ENCODE peak calls at places on chromosomes 7 and 10, in seven cellular contexts. One of them, this sample, is unnamed.

GRCh38 chr10:8726087-8726486 is 671.6 kb downstream of the GATA3 start:
- DNase-seq in SK-N-SH: no peak
- DNase-seq in HCT116: no peak
- DNase-seq in HepG2: no peak
- DNase-seq in GM12878: no peak
- DNase-seq in K562: no peak
- DNase-seq in H1: no peak
- DNase-seq in this sample: no peak

GRCh38 chr7:78765985-78766729 is 687.3 kb downstream of the MAGI2 start:
- DNase-seq in SK-N-SH: no peak
- DNase-seq in HCT116: no peak
- DNase-seq in HepG2: no peak
- DNase-seq in GM12878: no peak
- DNase-seq in K562: no peak
- DNase-seq in H1: no peak
- DNase-seq in this sample: no peak

GRCh38 chr10:10804998-10805737 is 212.5 kb upstream of the CELF2 start:
- DNase-seq in SK-N-SH: no peak
- DNase-seq in HCT116: no peak
- DNase-seq in HepG2: peak
- DNase-seq in GM12878: no peak
- DNase-seq in K562: no peak
- DNase-seq in H1: no peak
- DNase-seq in this sample: no peak

GRCh38 chr7:45670227-45670626 is 96.1 kb downstream of the ADCY1 start:
- DNase-seq in SK-N-SH: no peak
- DNase-seq in HCT116: no peak
- DNase-seq in HepG2: no peak
- DNase-seq in GM12878: no peak
- DNase-seq in K562: no peak
- DNase-seq in H1: peak
- DNase-seq in this sample: no peak

GRCh38 chr10:128180843-128181242 is 54.6 kb upstream of the MKI67 start:
- DNase-seq in SK-N-SH: no peak
- DNase-seq in HCT116: no peak
- DNase-seq in HepG2: no peak
- DNase-seq in GM12878: no peak
- DNase-seq in K562: no peak
- DNase-seq in H1: no peak
- DNase-seq in this sample: no peak

GRCh38 chr10:107692072-107692471 is 527.6 kb upstream of the SORCS1 start:
- DNase-seq in SK-N-SH: no peak
- DNase-seq in HCT116: no peak
- DNase-seq in HepG2: no peak
- DNase-seq in GM12878: no peak
- DNase-seq in K562: no peak
- DNase-seq in H1: no peak
- DNase-seq in this sample: no peak

GRCh38 chr10:43305881-43306280 is 39.0 kb upstream of the RASGEF1A start:
- DNase-seq in SK-N-SH: no peak
- DNase-seq in HCT116: no peak
- DNase-seq in HepG2: no peak
- DNase-seq in GM12878: no peak
- DNase-seq in K562: no peak
- DNase-seq in H1: no peak
- DNase-seq in this sample: no peak

GRCh38 chr10:44908071-44908709 is 2.9 kb upstream of the TMEM72 start:
- DNase-seq in SK-N-SH: no peak
- DNase-seq in HCT116: no peak
- DNase-seq in HepG2: no peak
- DNase-seq in GM12878: no peak
- DNase-seq in K562: no peak
- DNase-seq in H1: peak
- DNase-seq in this sample: no peak

GRCh38 chr7:107322015-107322414 is 147.8 kb upstream of the GPR22 start:
- DNase-seq in SK-N-SH: no peak
- DNase-seq in HCT116: no peak
- DNase-seq in HepG2: no peak
- DNase-seq in GM12878: no peak
- DNase-seq in K562: peak
- DNase-seq in H1: no peak
- DNase-seq in this sample: no peak

GRCh38 chr7:42527004-42527403 is 290.0 kb upstream of the GLI3 start:
- DNase-seq in SK-N-SH: no peak
- DNase-seq in HCT116: no peak
- DNase-seq in HepG2: no peak
- DNase-seq in GM12878: no peak
- DNase-seq in K562: no peak
- DNase-seq in H1: no peak
- DNase-seq in this sample: no peak

GRCh38 chr10:121240011-121240410 is 358.2 kb downstream of the FGFR2 start:
- DNase-seq in SK-N-SH: no peak
- DNase-seq in HCT116: no peak
- DNase-seq in HepG2: no peak
- DNase-seq in GM12878: no peak
- DNase-seq in K562: no peak
- DNase-seq in H1: no peak
- DNase-seq in this sample: no peak

GRCh38 chr7:21550821-21551531 is 8.1 kb downstream of the DNAH11 start:
- DNase-seq in SK-N-SH: no peak
- DNase-seq in HCT116: peak
- DNase-seq in HepG2: no peak
- DNase-seq in GM12878: no peak
- DNase-seq in K562: no peak
- DNase-seq in H1: peak
- DNase-seq in this sample: no peak

GRCh38 chr10:115981056-115981455 is 291.9 kb downstream of the GFRA1 start:
- DNase-seq in SK-N-SH: no peak
- DNase-seq in HCT116: no peak
- DNase-seq in HepG2: no peak
- DNase-seq in GM12878: no peak
- DNase-seq in K562: no peak
- DNase-seq in H1: no peak
- DNase-seq in this sample: no peak

GRCh38 chr10:50991496-50992355 is 82.6 kb upstream of the PRKG1 start:
- DNase-seq in SK-N-SH: peak
- DNase-seq in HCT116: no peak
- DNase-seq in HepG2: no peak
- DNase-seq in GM12878: no peak
- DNase-seq in K562: no peak
- DNase-seq in H1: peak
- DNase-seq in this sample: no peak

GRCh38 chr7:25482631-25483030 is 254.3 kb upstream of the NPVF start:
- DNase-seq in SK-N-SH: no peak
- DNase-seq in HCT116: no peak
- DNase-seq in HepG2: no peak
- DNase-seq in GM12878: no peak
- DNase-seq in K562: no peak
- DNase-seq in H1: no peak
- DNase-seq in this sample: no peak

GRCh38 chr10:12902135-12902572 is 99.4 kb downstream of the CCDC3 start:
- DNase-seq in SK-N-SH: peak
- DNase-seq in HCT116: peak
- DNase-seq in HepG2: peak
- DNase-seq in GM12878: peak
- DNase-seq in K562: peak
- DNase-seq in H1: peak
- DNase-seq in this sample: peak
- TF ChIP-seq SIN3A in SK-N-SH: no peak
- TF ChIP-seq SIN3A in HCT116: no peak
- TF ChIP-seq SIN3A in HepG2: no peak
- TF ChIP-seq SIN3A in GM12878: no peak
- TF ChIP-seq SIN3A in K562: no peak
- TF ChIP-seq SIN3A in H1: no peak
- TF ChIP-seq SIN3A in this sample: no peak

DNA sequence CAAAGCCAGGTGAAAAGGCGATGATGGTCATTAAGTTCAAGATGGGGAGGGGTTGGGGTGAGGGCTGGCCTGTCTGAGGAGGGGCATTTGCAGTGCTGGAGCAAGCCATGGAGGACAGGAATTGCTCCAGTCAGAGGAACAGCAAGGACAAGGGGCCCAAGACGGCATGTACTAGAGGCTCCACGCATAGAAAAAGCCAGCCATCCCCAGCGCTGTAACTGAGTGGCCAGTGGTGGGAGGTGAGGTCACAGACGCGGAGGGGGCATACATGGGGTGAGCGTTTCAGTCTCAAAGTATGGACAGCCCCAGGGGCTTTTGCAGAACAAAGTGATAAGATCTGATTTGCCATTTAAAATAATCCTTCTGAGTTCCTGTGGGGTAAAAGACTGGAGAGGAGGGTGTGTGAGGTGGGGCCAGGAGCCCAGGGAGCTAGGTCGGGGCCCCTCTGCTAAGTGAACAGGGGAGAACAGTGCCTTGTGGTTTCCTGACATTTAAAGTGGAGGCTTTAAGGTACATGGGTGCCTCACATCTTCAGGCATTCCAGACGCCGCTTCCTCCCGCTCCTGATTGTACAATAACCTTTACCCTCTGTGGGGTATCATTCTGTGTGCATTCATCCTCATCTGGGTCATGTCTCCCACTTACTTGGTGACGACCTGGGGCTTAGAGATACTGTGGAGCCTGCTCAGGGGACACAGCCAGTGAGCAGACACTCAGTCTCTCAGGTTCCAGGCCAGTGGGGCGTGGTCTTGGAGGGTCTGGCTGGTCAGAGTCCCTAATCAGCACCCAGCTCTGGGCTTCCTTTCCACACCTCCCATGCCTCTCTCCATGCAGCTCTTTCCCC is 105.6 kb upstream of the GPR26 start:
- DNase-seq in SK-N-SH: no peak
- DNase-seq in HCT116: no peak
- DNase-seq in HepG2: no peak
- DNase-seq in GM12878: no peak
- DNase-seq in K562: no peak
- DNase-seq in H1: peak
- DNase-seq in this sample: no peak
- TF ChIP-seq SIN3A in SK-N-SH: no peak
- TF ChIP-seq SIN3A in HCT116: no peak
- TF ChIP-seq SIN3A in HepG2: no peak
- TF ChIP-seq SIN3A in GM12878: no peak
- TF ChIP-seq SIN3A in K562: no peak
- TF ChIP-seq SIN3A in H1: no peak
- TF ChIP-seq SIN3A in this sample: no peak

DNA sequence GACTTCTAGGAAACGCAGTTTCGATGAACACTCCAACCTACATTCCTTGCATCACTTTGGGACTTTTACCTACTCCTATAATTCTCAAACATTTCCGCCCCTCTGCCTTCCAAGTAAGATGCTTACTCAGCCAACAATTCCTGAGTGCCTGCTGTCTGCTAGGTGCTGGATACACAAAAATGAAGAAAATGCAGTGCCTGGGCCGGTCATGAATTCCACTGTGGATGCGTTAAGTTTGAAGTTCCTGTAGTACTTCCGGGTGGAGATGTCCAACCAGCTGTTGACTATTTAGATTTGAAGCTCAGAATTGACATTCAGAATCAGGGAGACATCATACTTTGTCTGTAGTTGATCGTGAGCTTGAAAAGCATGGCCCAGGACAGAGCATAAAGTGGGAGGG is 89.2 kb downstream of the LYZL1 start:
- DNase-seq in SK-N-SH: no peak
- DNase-seq in HCT116: no peak
- DNase-seq in HepG2: no peak
- DNase-seq in GM12878: no peak
- DNase-seq in K562: no peak
- DNase-seq in H1: no peak
- DNase-seq in this sample: no peak
- TF ChIP-seq SIN3A in SK-N-SH: no peak
- TF ChIP-seq SIN3A in HCT116: no peak
- TF ChIP-seq SIN3A in HepG2: no peak
- TF ChIP-seq SIN3A in GM12878: no peak
- TF ChIP-seq SIN3A in K562: no peak
- TF ChIP-seq SIN3A in H1: no peak
- TF ChIP-seq SIN3A in this sample: no peak

GRCh38 chr7:102837802-102838201 is 75.0 kb upstream of the LRRC17 start:
- DNase-seq in SK-N-SH: no peak
- DNase-seq in HCT116: no peak
- DNase-seq in HepG2: no peak
- DNase-seq in GM12878: no peak
- DNase-seq in K562: no peak
- DNase-seq in H1: no peak
- DNase-seq in this sample: no peak

GRCh38 chr7:102834466-102834865 is 78.3 kb upstream of the LRRC17 start:
- DNase-seq in SK-N-SH: no peak
- DNase-seq in HCT116: no peak
- DNase-seq in HepG2: no peak
- DNase-seq in GM12878: no peak
- DNase-seq in K562: no peak
- DNase-seq in H1: no peak
- DNase-seq in this sample: no peak

GRCh38 chr7:102836977-102837376 is 75.8 kb upstream of the LRRC17 start:
- DNase-seq in SK-N-SH: no peak
- DNase-seq in HCT116: no peak
- DNase-seq in HepG2: no peak
- DNase-seq in GM12878: no peak
- DNase-seq in K562: no peak
- DNase-seq in H1: no peak
- DNase-seq in this sample: no peak

GRCh38 chr7:102834999-102835398 is 77.8 kb upstream of the LRRC17 start:
- DNase-seq in SK-N-SH: no peak
- DNase-seq in HCT116: peak
- DNase-seq in HepG2: peak
- DNase-seq in GM12878: peak
- DNase-seq in K562: no peak
- DNase-seq in H1: no peak
- DNase-seq in this sample: peak

DNA sequence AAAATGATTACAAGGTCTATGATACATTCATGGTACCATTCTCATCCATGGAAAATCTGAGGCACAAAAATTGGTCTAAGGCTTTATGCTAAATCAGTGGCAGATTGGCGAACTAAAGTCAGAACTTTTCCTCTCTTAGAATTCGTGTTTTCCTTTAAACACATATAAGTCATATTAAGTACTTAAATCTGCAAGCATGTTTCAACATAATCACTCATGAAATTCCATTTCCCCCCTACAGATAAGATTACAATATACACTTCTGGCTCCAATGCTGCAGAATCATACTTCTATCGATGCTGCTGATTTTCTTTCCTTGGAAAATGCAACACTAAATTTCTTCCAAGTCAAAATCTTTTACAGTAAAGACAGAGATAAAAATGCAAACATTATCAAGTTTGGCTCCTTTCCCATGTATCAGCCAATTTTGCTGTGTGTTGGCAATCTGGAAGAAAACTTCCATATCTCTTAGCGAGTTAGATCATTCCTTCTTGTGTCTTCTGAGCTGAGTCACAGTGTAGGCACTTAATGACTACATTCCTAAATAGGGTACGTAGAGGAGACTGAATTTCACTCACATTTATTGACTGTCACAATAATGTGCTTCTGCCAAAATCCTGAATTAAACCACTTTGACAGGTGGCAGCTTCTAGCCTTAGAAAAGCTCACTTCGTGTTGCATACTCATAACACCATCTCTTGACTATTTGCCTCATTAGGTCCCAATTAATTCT is 76.4 kb upstream of the LRRC17 start:
- DNase-seq in SK-N-SH: no peak
- DNase-seq in HCT116: peak
- DNase-seq in HepG2: no peak
- DNase-seq in GM12878: no peak
- DNase-seq in K562: no peak
- DNase-seq in H1: no peak
- DNase-seq in this sample: peak
- TF ChIP-seq SIN3A in SK-N-SH: peak
- TF ChIP-seq SIN3A in HCT116: no peak
- TF ChIP-seq SIN3A in HepG2: no peak
- TF ChIP-seq SIN3A in GM12878: no peak
- TF ChIP-seq SIN3A in K562: no peak
- TF ChIP-seq SIN3A in H1: no peak
- TF ChIP-seq SIN3A in this sample: no peak

This sample was measured in Panc1.